ENCODE peak calls at places on chromosome 3, in five cellular contexts. One of them, this sample, is unnamed.

GRCh38 chr3:184567924-184568590 is 6.5 kb downstream of the EPHB3 start:
- DNase-seq in breast epithelium: no peak
- DNase-seq in HCT116: no peak
- DNase-seq in adrenal gland: no peak
- DNase-seq in ovary: no peak
- DNase-seq in this sample: no peak

GRCh38 chr3:123385072-123385471 is 63.8 kb downstream of the ADCY5 start:
- DNase-seq in breast epithelium: no peak
- DNase-seq in HCT116: no peak
- DNase-seq in adrenal gland: no peak
- DNase-seq in ovary: peak; percentile 43
- DNase-seq in this sample: no peak

GRCh38 chr3:61954097-61954528 is 392.7 kb downstream of the PTPRG start:
- DNase-seq in breast epithelium: no peak
- DNase-seq in HCT116: no peak
- DNase-seq in adrenal gland: no peak
- DNase-seq in ovary: no peak
- DNase-seq in this sample: no peak

GRCh38 chr3:156433910-156434309 is 121.0 kb downstream of the SSR3 start:
- DNase-seq in breast epithelium: no peak
- DNase-seq in HCT116: no peak
- DNase-seq in adrenal gland: no peak
- DNase-seq in ovary: no peak
- DNase-seq in this sample: no peak

GRCh38 chr3:172274906-172275305 is 173.3 kb downstream of the GHSR start:
- DNase-seq in breast epithelium: no peak
- DNase-seq in HCT116: no peak
- DNase-seq in adrenal gland: no peak
- DNase-seq in ovary: no peak
- DNase-seq in this sample: no peak

GRCh38 chr3:31406901-31407300 is 125.8 kb upstream of the STT3B start:
- DNase-seq in breast epithelium: no peak
- DNase-seq in HCT116: no peak
- DNase-seq in adrenal gland: no peak
- DNase-seq in ovary: no peak
- DNase-seq in this sample: no peak

GRCh38 chr3:4583441-4583840 is 90.3 kb downstream of the ITPR1 start:
- DNase-seq in breast epithelium: no peak
- DNase-seq in HCT116: no peak
- DNase-seq in adrenal gland: peak; percentile 41
- DNase-seq in ovary: peak; percentile 66
- DNase-seq in this sample: no peak

GRCh38 chr3:100708644-100708988 is 678 bp upstream of the TFG start:
- DNase-seq in breast epithelium: no peak
- DNase-seq in HCT116: no peak
- DNase-seq in adrenal gland: no peak
- DNase-seq in ovary: no peak
- DNase-seq in this sample: no peak

GRCh38 chr3:27677554-27677953 is 44.6 kb downstream of the EOMES start:
- DNase-seq in breast epithelium: no peak
- DNase-seq in HCT116: peak; percentile 2
- DNase-seq in adrenal gland: peak; percentile 91
- DNase-seq in ovary: peak; percentile 77
- DNase-seq in this sample: no peak

GRCh38 chr3:109117939-109118338 is at the start of gene MORC1:
- DNase-seq in breast epithelium: no peak
- DNase-seq in HCT116: no peak
- DNase-seq in adrenal gland: no peak
- DNase-seq in ovary: no peak
- DNase-seq in this sample: no peak

GRCh38 chr3:179174316-179174715 is 26.2 kb downstream of the PIK3CA start:
- DNase-seq in breast epithelium: no peak
- DNase-seq in HCT116: no peak
- DNase-seq in adrenal gland: no peak
- DNase-seq in ovary: no peak
- DNase-seq in this sample: no peak

GRCh38 chr3:37174532-37175126 is at the start of gene LRRFIP2:
- DNase-seq in breast epithelium: no peak
- DNase-seq in HCT116: no peak
- DNase-seq in adrenal gland: no peak
- DNase-seq in ovary: no peak
- DNase-seq in this sample: no peak

GRCh38 chr3:183371672-183371968 is 56.8 kb downstream of the MCF2L2 start:
- DNase-seq in breast epithelium: no peak
- DNase-seq in HCT116: peak; percentile 15
- DNase-seq in adrenal gland: no peak
- DNase-seq in ovary: no peak
- DNase-seq in this sample: no peak

GRCh38 chr3:100789582-100789981 is 80.3 kb downstream of the TFG start:
- DNase-seq in breast epithelium: no peak
- DNase-seq in HCT116: no peak
- DNase-seq in adrenal gland: no peak
- DNase-seq in ovary: no peak
- DNase-seq in this sample: no peak

GRCh38 chr3:193702967-193703366 is 110.0 kb downstream of the OPA1 start:
- DNase-seq in breast epithelium: no peak
- DNase-seq in HCT116: no peak
- DNase-seq in adrenal gland: no peak
- DNase-seq in ovary: no peak
- DNase-seq in this sample: no peak

GRCh38 chr3:65004795-65005295 is 317.0 kb upstream of the ADAMTS9 start:
- DNase-seq in breast epithelium: no peak
- DNase-seq in HCT116: no peak
- DNase-seq in adrenal gland: no peak
- DNase-seq in ovary: no peak
- DNase-seq in this sample: no peak

GRCh38 chr3:133491481-133492059 is 81.9 kb upstream of the CDV3 start:
- DNase-seq in breast epithelium: no peak
- DNase-seq in HCT116: no peak
- DNase-seq in adrenal gland: no peak
- DNase-seq in ovary: no peak
- DNase-seq in this sample: no peak

GRCh38 chr3:133489466-133490085 is 83.9 kb upstream of the CDV3 start:
- DNase-seq in breast epithelium: no peak
- DNase-seq in HCT116: no peak
- DNase-seq in adrenal gland: no peak
- DNase-seq in ovary: no peak
- DNase-seq in this sample: no peak

GRCh38 chr3:133492159-133492860 is 81.2 kb upstream of the CDV3 start:
- DNase-seq in breast epithelium: no peak
- DNase-seq in HCT116: no peak
- DNase-seq in adrenal gland: no peak
- DNase-seq in ovary: no peak
- DNase-seq in this sample: no peak

GRCh38 chr3:133490468-133491351 is 82.8 kb upstream of the CDV3 start:
- DNase-seq in breast epithelium: no peak
- DNase-seq in HCT116: no peak
- DNase-seq in adrenal gland: no peak
- DNase-seq in ovary: no peak
- DNase-seq in this sample: no peak

GRCh38 chr3:133494469-133494868 is 79.0 kb upstream of the CDV3 start:
- DNase-seq in breast epithelium: no peak
- DNase-seq in HCT116: no peak
- DNase-seq in adrenal gland: no peak
- DNase-seq in ovary: no peak
- DNase-seq in this sample: no peak
- TF ChIP-seq CTCF in breast epithelium: no peak
- TF ChIP-seq CTCF in HCT116: peak; percentile 54
- TF ChIP-seq CTCF in adrenal gland: no peak
- TF ChIP-seq CTCF in ovary: no peak
- TF ChIP-seq CTCF in this sample: no peak

DNA sequence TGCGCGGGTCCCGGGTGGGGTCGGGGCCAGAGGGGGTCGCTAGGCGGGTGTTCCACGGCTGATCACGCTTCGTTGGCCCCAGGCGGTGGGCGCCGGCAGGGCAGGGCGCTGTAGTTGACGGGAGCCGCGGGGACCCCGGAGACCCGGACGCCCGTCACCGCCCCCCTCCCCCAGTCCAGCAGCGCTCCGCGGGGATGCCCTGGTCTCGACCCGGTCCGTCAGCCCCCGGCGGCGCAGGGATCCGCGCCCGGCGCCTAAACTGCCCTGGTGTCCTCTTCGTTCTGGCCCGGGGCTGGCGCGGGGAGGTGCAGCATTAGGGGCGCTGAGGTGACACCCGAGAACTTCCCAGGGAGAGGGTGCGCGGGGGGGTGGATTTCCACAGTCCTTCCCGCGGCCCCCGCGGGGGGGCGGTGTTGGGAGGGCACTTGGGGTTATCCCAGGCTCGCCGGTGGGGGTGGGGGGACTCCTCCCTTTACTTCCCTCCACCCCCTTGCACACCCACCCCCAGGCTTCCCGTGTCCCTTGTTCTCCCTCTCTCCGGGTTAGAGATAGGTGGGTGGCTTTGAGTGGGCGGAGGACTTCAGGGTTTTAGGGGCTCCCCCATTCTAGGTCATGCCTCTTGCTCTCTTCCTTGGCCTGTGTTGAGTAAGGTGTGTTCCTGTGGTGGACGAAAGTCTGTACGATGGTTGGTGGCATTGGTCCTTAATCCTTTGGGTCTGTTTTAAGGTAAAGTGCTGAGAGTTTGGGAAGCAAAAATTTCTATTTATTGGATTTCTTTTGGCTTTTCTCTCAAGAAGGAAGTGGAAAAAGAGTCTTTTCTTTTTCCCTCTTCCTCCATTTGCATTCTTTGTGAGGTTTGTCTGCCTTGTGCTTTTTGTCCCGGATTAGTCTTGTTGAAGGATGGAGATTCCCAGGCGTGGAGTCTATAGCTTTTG is 672 bp downstream of the SKIL start:
- DNase-seq in breast epithelium: peak; percentile 77
- DNase-seq in HCT116: no peak
- DNase-seq in adrenal gland: peak; percentile 82
- DNase-seq in ovary: peak; percentile 89
- DNase-seq in this sample: peak; percentile 96
- TF ChIP-seq POLR2A in breast epithelium: no peak
- TF ChIP-seq POLR2A in HCT116: no peak
- TF ChIP-seq POLR2A in adrenal gland: no peak
- TF ChIP-seq POLR2A in ovary: no peak
- TF ChIP-seq POLR2A in this sample: no peak

DNA sequence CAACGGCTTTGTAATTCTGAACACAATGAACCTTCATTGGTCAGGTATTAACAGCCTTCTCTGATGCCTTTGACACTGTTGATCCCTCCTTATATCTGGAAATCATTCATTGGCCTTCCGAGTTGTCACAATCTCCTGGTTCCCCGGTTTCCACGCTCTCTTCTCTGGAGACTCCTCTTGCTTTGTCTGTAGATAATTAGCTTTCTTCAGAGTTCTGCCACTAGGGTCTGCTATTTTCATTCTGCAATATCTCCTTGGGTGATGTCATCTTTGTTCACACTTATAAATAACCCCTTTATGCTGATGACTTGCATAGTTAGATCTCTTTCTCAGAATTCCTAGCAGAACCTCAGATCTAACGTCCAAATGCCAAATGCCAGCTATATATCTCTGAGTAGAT is 583.8 kb upstream of the ZNF717 start:
- DNase-seq in breast epithelium: no peak
- DNase-seq in HCT116: no peak
- DNase-seq in adrenal gland: no peak
- DNase-seq in ovary: no peak
- DNase-seq in this sample: no peak
- TF ChIP-seq CTCF in breast epithelium: no peak
- TF ChIP-seq CTCF in HCT116: no peak
- TF ChIP-seq CTCF in adrenal gland: no peak
- TF ChIP-seq CTCF in ovary: no peak
- TF ChIP-seq CTCF in this sample: no peak

GRCh38 chr3:124888482-124889441 is 1.6 kb upstream of the ITGB5 start:
- DNase-seq in breast epithelium: no peak
- DNase-seq in HCT116: no peak
- DNase-seq in adrenal gland: no peak
- DNase-seq in ovary: no peak
- DNase-seq in this sample: no peak

GRCh38 chr3:124887996-124888298 is 782 bp upstream of the ITGB5 start:
- DNase-seq in breast epithelium: no peak
- DNase-seq in HCT116: no peak
- DNase-seq in adrenal gland: no peak
- DNase-seq in ovary: no peak
- DNase-seq in this sample: no peak

GRCh38 chr3:124886168-124887051 is 755 bp downstream of the ITGB5 start:
- DNase-seq in breast epithelium: peak; percentile 55
- DNase-seq in HCT116: no peak
- DNase-seq in adrenal gland: peak; percentile 59
- DNase-seq in ovary: peak; percentile 41
- DNase-seq in this sample: no peak

GRCh38 chr3:124885466-124886167 is 1.5 kb downstream of the ITGB5 start:
- DNase-seq in breast epithelium: no peak
- DNase-seq in HCT116: no peak
- DNase-seq in adrenal gland: no peak
- DNase-seq in ovary: no peak
- DNase-seq in this sample: no peak

GRCh38 chr3:124887177-124887995 is at the start of gene ITGB5:
- DNase-seq in breast epithelium: peak; percentile 77
- DNase-seq in HCT116: peak; percentile 29
- DNase-seq in adrenal gland: peak; percentile 84
- DNase-seq in ovary: peak; percentile 80
- DNase-seq in this sample: peak; percentile 82
- TF ChIP-seq POLR2A in breast epithelium: peak; percentile 10
- TF ChIP-seq POLR2A in HCT116: peak; percentile 15
- TF ChIP-seq POLR2A in adrenal gland: peak; percentile 25
- TF ChIP-seq POLR2A in ovary: peak; percentile 43
- TF ChIP-seq POLR2A in this sample: peak; percentile 8

GRCh38 chr3:112653209-112653871 is 12.4 kb upstream of the CCDC80 start:
- DNase-seq in breast epithelium: no peak
- DNase-seq in HCT116: no peak
- DNase-seq in adrenal gland: no peak
- DNase-seq in ovary: no peak
- DNase-seq in this sample: no peak

GRCh38 chr3:112653881-112654300 is 12.9 kb upstream of the CCDC80 start:
- DNase-seq in breast epithelium: no peak
- DNase-seq in HCT116: no peak
- DNase-seq in adrenal gland: no peak
- DNase-seq in ovary: peak; percentile 32
- DNase-seq in this sample: no peak

GRCh38 chr3:112654492-112654891 is 13.5 kb upstream of the CCDC80 start:
- DNase-seq in breast epithelium: no peak
- DNase-seq in HCT116: no peak
- DNase-seq in adrenal gland: no peak
- DNase-seq in ovary: no peak
- DNase-seq in this sample: no peak

GRCh38 chr3:112656045-112656444 is 15.1 kb upstream of the CCDC80 start:
- DNase-seq in breast epithelium: no peak
- DNase-seq in HCT116: no peak
- DNase-seq in adrenal gland: no peak
- DNase-seq in ovary: no peak
- DNase-seq in this sample: no peak

DNA sequence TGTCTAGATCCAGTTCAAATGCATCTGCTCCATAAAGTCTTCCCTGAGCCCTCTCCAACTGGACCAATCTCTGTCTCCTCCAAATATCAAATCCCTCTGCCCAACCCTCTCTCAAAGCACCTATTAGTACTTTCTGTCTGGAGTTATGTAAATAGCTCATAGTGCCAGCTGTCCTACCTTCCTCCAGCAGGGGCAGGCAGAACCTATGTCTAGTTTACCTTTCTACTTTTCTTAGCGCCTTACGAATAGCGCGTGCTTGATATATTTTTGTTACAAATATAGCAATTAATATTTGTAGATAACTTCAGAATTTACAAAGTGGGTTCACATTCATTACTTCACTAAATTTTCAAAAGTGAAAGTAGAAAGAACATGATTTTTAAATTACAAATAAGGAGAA is 14.0 kb upstream of the CCDC80 start:
- DNase-seq in breast epithelium: no peak
- DNase-seq in HCT116: no peak
- DNase-seq in adrenal gland: no peak
- DNase-seq in ovary: no peak
- DNase-seq in this sample: no peak
- TF ChIP-seq CTCF in breast epithelium: no peak
- TF ChIP-seq CTCF in HCT116: peak; percentile 58
- TF ChIP-seq CTCF in adrenal gland: no peak
- TF ChIP-seq CTCF in ovary: no peak
- TF ChIP-seq CTCF in this sample: no peak

This sample was measured in lower leg skin.